ENCODE peak calls at places on chromosomes 6 and 20, in six cellular contexts. I is naive B cell, Q is SW 1271, M is EL, N is endothelial cell, Y is AG10803. O is an unnamed sample.

GRCh38 chr20:35171753-35172433 is at the start of gene PROCR:
- DNase-seq in Y (peak; percentile 87), N (peak; percentile 73), I (no peak), M (peak; percentile 98), Q (peak; percentile 51), O (peak; percentile 95)

GRCh38 chr6:18990313-18990978 is 603.3 kb downstream of the RNF144B start:
- DNase-seq in Y (peak; percentile 20), N (peak; percentile 90), I (no peak), M (peak; percentile 57), Q (no peak), O (peak; percentile 37)

GRCh38 chr20:5919634-5920544 is 30.4 kb downstream of the TRMT6 start:
- DNase-seq in Y (no peak), Q (no peak), M (no peak), N (no peak), I (no peak), O (no peak)

GRCh38 chr6:135796884-135797283 is 54.6 kb upstream of the PDE7B start:
- DNase-seq in Q (no peak), I (no peak), N (no peak), Y (peak; percentile 30), M (peak; percentile 10), O (peak; percentile 11)

GRCh38 chr6:136036071-136036380 is 184.5 kb downstream of the PDE7B start:
- DNase-seq in N (no peak), Y (no peak), Q (no peak), I (no peak), M (no peak), O (no peak)

GRCh38 chr20:37602634-37603033 is 75.0 kb upstream of the BLCAP start:
- DNase-seq in Q (no peak), M (no peak), Y (no peak), I (no peak), N (no peak), O (no peak)

GRCh38 chr20:17556842-17557674 is 12.8 kb upstream of the DSTN start:
- DNase-seq in M (peak; percentile 57), N (no peak), I (no peak), Q (peak; percentile 56), Y (peak; percentile 75), O (peak; percentile 47)

GRCh38 chr20:12570371-12570770 is 438.4 kb upstream of the SPTLC3 start:
- DNase-seq in Q (peak; percentile 55), Y (no peak), M (no peak), N (peak; percentile 57), I (no peak), O (no peak)

GRCh38 chr6:134774244-134774643 is 175.7 kb downstream of the ALDH8A1 start:
- DNase-seq in I (no peak), Q (no peak), Y (peak; percentile 35), M (peak; percentile 47), N (no peak), O (peak; percentile 55)

GRCh38 chr20:30922129-30922528 is 335.3 kb upstream of the DEFB115 start:
- DNase-seq in N (no peak), I (no peak), Y (no peak), M (no peak), Q (no peak), O (no peak)

GRCh38 chr6:164346631-164347030 is 932.1 kb downstream of the QKI start:
- DNase-seq in I (no peak), N (no peak), Q (no peak), Y (no peak), M (no peak), O (no peak)

GRCh38 chr6:160534050-160534696 is 129.9 kb downstream of the LPA start:
- DNase-seq in Q (peak; percentile 22), M (peak; percentile 46), Y (peak; percentile 31), N (peak; percentile 76), I (peak; percentile 34), O (peak; percentile 48)

GRCh38 chr6:37236921-37237320 is 20.7 kb upstream of the TBC1D22B start:
- DNase-seq in I (no peak), Q (no peak), N (no peak), Y (no peak), M (peak; percentile 29), O (no peak)